ENCODE peak calls at places on chromosomes 16 and 17, in six cellular contexts. K is heart left ventricle, R is stomach, M is bronchial epithelial cell, N is right atrium auricular region, U is adrenal gland. Q is an unnamed sample.

GRCh38 chr16:71214771-71215381 is 15.6 kb downstream of the HYDIN start:
- DNase-seq in N (no peak), M (peak; percentile 37), K (no peak), U (no peak), R (no peak), Q (no peak)

GRCh38 chr16:85928411-85928820 is 29.5 kb downstream of the IRF8 start:
- DNase-seq in M (no peak), K (no peak), N (no peak), U (no peak), R (no peak), Q (no peak)

GRCh38 chr17:16888413-16889087 is 83.4 kb downstream of the TNFRSF13B start:
- DNase-seq in N (peak; percentile 30), R (no peak), K (no peak), M (no peak), U (peak; percentile 1), Q (no peak)

GRCh38 chr16:3561626-3562025 is 15.6 kb downstream of the NLRC3 start:
- DNase-seq in R (no peak), N (no peak), U (no peak), K (no peak), M (no peak), Q (no peak)

GRCh38 chr17:32258383-32259121 is 7.1 kb upstream of the RHBDL3 start:
- DNase-seq in N (no peak), M (no peak), R (no peak), U (no peak), K (no peak), Q (no peak)

GRCh38 chr17:28574536-28574935 is 2.2 kb downstream of the ALDOC start:
- DNase-seq in U (no peak), N (no peak), R (no peak), K (no peak), M (no peak), Q (no peak)

GRCh38 chr17:50893183-50893993 is 27.2 kb upstream of the TOB1 start:
- DNase-seq in K (no peak), U (no peak), M (peak; percentile 22), R (no peak), N (no peak), Q (peak; percentile 86)

GRCh38 chr17:77361986-77362620 is 221.3 kb downstream of the SEC14L1 start:
- DNase-seq in U (no peak), N (no peak), R (no peak), M (no peak), K (no peak), Q (no peak)

GRCh38 chr17:56681561-56682266 is 88.2 kb downstream of the NOG start:
- DNase-seq in N (no peak), U (no peak), R (no peak), M (peak; percentile 93), K (no peak), Q (peak; percentile 32)

GRCh38 chr16:88649924-88650748 is 717 bp downstream of the CYBA start:
- DNase-seq in R (peak; percentile 48), K (peak; percentile 58), M (no peak), N (peak; percentile 73), U (peak; percentile 44), Q (no peak)

GRCh38 chr17:38740016-38740415 is 8.1 kb downstream of the PCGF2 start:
- DNase-seq in N (no peak), R (no peak), U (no peak), M (no peak), K (no peak), Q (no peak)

GRCh38 chr17:38739305-38739704 is 8.8 kb downstream of the PCGF2 start:
- DNase-seq in M (no peak), U (no peak), K (no peak), R (no peak), N (no peak), Q (no peak)

GRCh38 chr17:38738686-38739085 is 8.5 kb downstream of the CISD3 start:
- DNase-seq in N (no peak), M (no peak), K (no peak), R (no peak), U (no peak), Q (no peak)

GRCh38 chr17:38740806-38741205 is 7.3 kb downstream of the PCGF2 start:
- DNase-seq in K (no peak), U (no peak), M (no peak), R (no peak), N (no peak), Q (no peak)

DNA sequence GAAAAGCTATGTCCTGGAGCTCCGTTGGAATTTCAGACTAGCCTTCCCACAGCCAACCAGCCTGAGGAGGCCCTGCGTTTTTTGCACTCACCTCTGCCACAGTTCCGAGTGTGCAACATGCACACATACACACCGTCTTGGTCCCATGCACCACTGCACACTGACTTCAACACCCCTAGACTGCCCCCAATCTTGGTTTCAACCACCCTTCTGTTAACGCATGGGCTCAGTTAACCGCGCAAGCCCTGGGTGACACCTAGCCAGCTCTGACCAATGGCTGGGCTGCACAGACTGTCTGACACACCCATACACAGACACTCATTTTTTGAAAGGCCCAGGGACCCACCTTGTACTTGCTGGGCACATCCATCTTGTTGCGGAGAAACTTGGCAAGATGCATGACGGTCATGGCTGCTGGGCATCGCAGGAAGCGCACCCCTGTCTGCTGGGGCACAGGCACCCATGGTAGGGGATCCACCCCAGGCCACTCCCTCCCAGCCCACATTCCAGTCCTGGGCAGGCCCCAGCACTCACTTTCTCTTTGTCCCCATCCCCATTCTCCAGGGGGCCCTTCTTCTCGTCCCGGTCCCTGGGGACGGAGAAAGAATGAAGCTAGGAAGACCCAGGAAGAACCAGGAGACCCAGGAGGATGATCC is 8.0 kb downstream of the CISD3 start:
- DNase-seq in N (no peak), M (no peak), K (no peak), U (no peak), R (no peak), Q (no peak)
- TF ChIP-seq CTCF in N (no peak), M (no peak), K (no peak), U (no peak), R (no peak), Q (no peak)

DNA sequence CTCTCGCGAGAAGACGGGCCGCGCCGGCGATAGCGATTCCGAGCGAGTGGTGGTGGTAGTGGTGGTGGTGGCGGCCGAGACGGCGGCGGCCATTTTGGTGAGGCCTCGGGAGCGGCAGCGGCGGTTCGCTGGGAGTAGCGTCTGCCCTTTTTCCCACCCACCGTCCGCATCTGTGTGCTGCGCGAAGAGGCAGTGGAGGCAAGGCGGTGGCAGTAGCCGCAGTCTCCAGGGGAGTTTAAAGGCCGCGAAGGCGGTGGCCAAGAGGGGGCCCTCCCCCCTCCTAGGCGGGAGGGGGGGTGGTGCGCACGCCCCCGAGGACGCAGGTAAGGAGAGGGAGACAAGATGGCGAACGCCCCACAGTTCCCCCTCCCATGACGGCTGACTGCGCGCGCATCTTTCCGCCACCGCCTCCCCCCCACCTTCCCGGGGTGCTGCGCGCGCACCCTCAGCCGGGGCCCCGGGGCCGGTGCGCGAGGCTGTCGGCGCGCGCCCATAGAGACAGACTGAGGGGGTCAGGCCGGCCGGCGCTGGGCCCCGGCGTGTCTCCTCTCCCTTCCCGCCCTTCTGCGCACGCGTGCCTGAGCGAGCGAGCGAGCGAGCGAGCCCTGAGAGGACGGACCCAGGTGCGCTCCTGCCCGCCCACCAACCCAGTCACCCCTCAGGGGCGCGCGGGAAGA is 694 bp upstream of the SRCAP start:
- DNase-seq in N (peak; percentile 99), M (peak; percentile 86), U (peak; percentile 99), K (peak; percentile 99), R (peak; percentile 99), Q (peak; percentile 99)
- TF ChIP-seq CTCF in N (no peak), M (no peak), U (no peak), K (no peak), R (no peak), Q (no peak)

DNA sequence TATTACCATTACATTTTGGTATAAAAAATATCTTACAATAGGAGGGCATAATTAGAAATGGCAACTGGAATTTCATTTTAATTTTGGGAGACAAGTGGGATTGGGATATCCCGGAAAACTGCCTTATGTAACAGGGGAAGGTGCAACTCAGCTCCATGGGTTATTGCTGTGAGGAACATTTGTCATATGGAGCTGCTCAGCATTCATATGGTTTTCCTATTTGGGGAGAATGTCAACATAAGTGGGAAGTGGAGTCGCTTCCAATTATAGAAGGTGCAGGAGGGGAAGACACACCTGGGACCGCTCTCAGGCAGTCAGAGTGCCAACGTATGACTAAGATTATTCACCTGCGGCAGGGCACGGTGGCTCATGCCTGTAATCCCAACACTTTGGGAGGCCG is 10.7 kb downstream of the ODF4 start:
- DNase-seq in K (no peak), U (no peak), N (no peak), M (no peak), R (no peak), Q (no peak)
- TF ChIP-seq CTCF in K (no peak), U (no peak), N (no peak), M (no peak), R (no peak), Q (no peak)

DNA sequence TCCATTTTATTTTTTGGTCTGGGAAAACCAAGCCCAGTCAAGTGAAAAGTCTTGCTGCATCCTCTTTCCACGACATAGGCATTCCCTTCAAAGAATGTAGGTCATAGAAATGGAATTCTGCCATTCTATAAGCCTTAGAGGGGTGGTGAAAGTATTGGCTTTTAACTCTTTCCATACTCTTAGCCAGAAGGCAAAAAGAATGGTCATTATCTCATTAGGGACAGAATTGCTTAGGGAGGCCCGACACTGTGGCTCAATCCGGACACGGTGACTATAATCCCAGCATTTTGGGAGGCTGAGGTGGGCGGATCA is 7.9 kb upstream of the MSL1 start:
- DNase-seq in R (no peak), K (no peak), M (no peak), U (no peak), N (no peak), Q (no peak)
- TF ChIP-seq CTCF in R (no peak), K (no peak), M (no peak), U (no peak), N (no peak), Q (no peak)

GRCh38 chr16:29899516-29900101 is at the start of gene SEZ6L2:
- DNase-seq in M (peak; percentile 88), U (peak; percentile 83), N (peak; percentile 59), R (peak; percentile 89), K (peak; percentile 54), Q (peak; percentile 96)
- TF ChIP-seq CTCF in M (peak; percentile 47), U (no peak), N (no peak), R (no peak), K (no peak), Q (peak; percentile 75)

DNA sequence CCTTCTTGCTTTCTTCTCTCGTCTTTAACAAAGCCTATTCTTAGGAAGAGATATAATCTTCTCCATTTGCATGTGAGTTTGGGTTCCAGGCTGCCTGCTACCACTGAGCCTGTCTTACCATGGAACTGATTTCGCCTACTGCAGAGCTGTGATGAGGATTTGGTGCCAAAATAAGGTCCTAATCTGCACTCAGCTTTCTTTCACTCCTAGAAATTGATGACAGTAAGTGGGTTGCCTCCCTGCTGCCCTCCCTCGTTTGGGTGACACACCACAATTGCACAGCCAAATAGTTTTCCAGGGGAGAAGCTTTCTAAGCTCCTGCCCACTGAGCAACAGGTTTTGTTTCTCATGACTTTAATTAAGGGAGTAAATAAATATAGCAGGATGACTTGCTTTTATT is 25.1 kb upstream of the ASIC2 start:
- DNase-seq in R (no peak), N (no peak), U (no peak), M (no peak), K (no peak), Q (no peak)
- TF ChIP-seq CTCF in R (no peak), N (no peak), U (no peak), M (no peak), K (no peak), Q (no peak)

Q was measured in Calu3.